ENCODE peak calls at places on chromosome 15, in nine cellular contexts. R, S, Q, U, Y, N, P, D and M are unnamed samples.

GRCh38 chr15:99424131-99424571 is 141.6 kb upstream of the MEF2A start:
- DNase-seq in U (no peak), P (no peak), D (no peak), N (no peak), S (no peak), Q (no peak), Y (no peak), R (no peak), M (no peak)

GRCh38 chr15:60957111-60957510 is 272.0 kb downstream of the RORA start:
- DNase-seq in P (no peak), Q (no peak), S (no peak), U (no peak), Y (no peak), R (no peak), D (no peak), N (no peak), M (no peak)

GRCh38 chr15:32029409-32029861 is 880 bp upstream of the CHRNA7 start:
- DNase-seq in Q (no peak), U (peak; percentile 35), R (no peak), D (peak; percentile 25), S (no peak), P (no peak), Y (no peak), N (peak; percentile 47), M (no peak)

GRCh38 chr15:29048011-29048410 is 162.2 kb downstream of the APBA2 start:
- DNase-seq in S (no peak), Q (no peak), Y (no peak), D (no peak), N (no peak), P (no peak), U (no peak), R (no peak), M (no peak)

GRCh38 chr15:88604381-88604951 is 16.7 kb upstream of the AEN start:
- DNase-seq in N (peak; percentile 47), Y (no peak), U (no peak), P (no peak), S (no peak), R (no peak), Q (no peak), D (no peak), M (no peak)

GRCh38 chr15:87033056-87033455 is 953.4 kb downstream of the AGBL1 start:
- DNase-seq in S (peak; percentile 14), D (peak; percentile 2), Q (no peak), P (no peak), Y (no peak), N (no peak), R (no peak), U (no peak), M (no peak)

GRCh38 chr15:48005921-48006541 is 114.8 kb upstream of the SLC24A5 start:
- DNase-seq in P (no peak), D (no peak), S (no peak), R (peak; percentile 85), Q (no peak), N (no peak), U (peak; percentile 53), Y (peak; percentile 56), M (peak; percentile 64)

GRCh38 chr15:89101302-89102191 is 13.3 kb downstream of the ABHD2 start:
- DNase-seq in S (peak; percentile 92), Q (peak; percentile 100), R (peak; percentile 84), D (no peak), P (no peak), Y (peak; percentile 98), N (no peak), U (peak; percentile 68), M (peak; percentile 96)

GRCh38 chr15:41894251-41894790 is 468 bp upstream of the SPTBN5 start:
- DNase-seq in Q (no peak), Y (no peak), D (peak; percentile 26), P (peak; percentile 44), N (no peak), R (peak; percentile 69), U (no peak), S (no peak), M (no peak)

GRCh38 chr15:61889706-61890105 is 170.5 kb downstream of the VPS13C start:
- DNase-seq in U (no peak), Y (no peak), Q (no peak), S (no peak), P (no peak), N (no peak), D (no peak), R (no peak), M (no peak)

GRCh38 chr15:67834593-67835348 is 5.1 kb downstream of the RNU6-1 start:
- DNase-seq in P (no peak), U (no peak), R (peak; percentile 78), Q (no peak), S (no peak), Y (no peak), N (no peak), D (no peak), M (no peak)

GRCh38 chr15:63729115-63729884 is 104.4 kb downstream of the HERC1 start:
- DNase-seq in U (no peak), D (no peak), N (no peak), S (no peak), Y (peak; percentile 1), P (no peak), Q (peak; percentile 6), R (no peak), M (no peak)

GRCh38 chr15:67166280-67167009 is 88.0 kb downstream of the AAGAB start:
- DNase-seq in Q (no peak), U (no peak), N (no peak), R (peak; percentile 10), P (no peak), D (no peak), S (no peak), Y (no peak), M (no peak)

GRCh38 chr15:60297047-60297446 is 100.7 kb downstream of the ANXA2 start:
- DNase-seq in U (no peak), R (no peak), D (no peak), S (no peak), P (no peak), N (no peak), Q (no peak), Y (no peak), M (no peak)

GRCh38 chr15:85786778-85787114 is 8.0 kb downstream of the KLHL25 start:
- DNase-seq in Q (no peak), D (no peak), R (no peak), S (no peak), N (no peak), P (no peak), Y (no peak), U (no peak), M (no peak)

GRCh38 chr15:60646595-60646994 is 167.7 kb upstream of the ICE2 start:
- DNase-seq in R (no peak), Q (no peak), N (no peak), S (no peak), Y (no peak), P (no peak), D (no peak), U (no peak), M (no peak)

GRCh38 chr15:65680544-65680943 is 58.8 kb downstream of the SLC24A1 start:
- DNase-seq in U (no peak), R (no peak), P (no peak), D (no peak), Y (no peak), S (no peak), N (no peak), Q (no peak), M (no peak)

GRCh38 chr15:78034495-78035191 is 42.9 kb downstream of the TBC1D2B start:
- DNase-seq in N (no peak), Q (peak; percentile 38), Y (peak; percentile 27), U (peak; percentile 66), R (no peak), P (no peak), S (no peak), D (peak; percentile 92), M (peak; percentile 38)

GRCh38 chr15:91950054-91950453 is 96.5 kb downstream of the SLCO3A1 start:
- DNase-seq in N (no peak), P (no peak), D (no peak), Q (no peak), Y (no peak), U (no peak), R (no peak), S (no peak), M (no peak)

GRCh38 chr15:71136159-71137137 is 21.2 kb downstream of the THSD4 start:
- DNase-seq in Y (peak; percentile 84), N (no peak), S (peak; percentile 83), U (no peak), D (peak; percentile 36), P (no peak), R (no peak), Q (peak; percentile 90), M (peak; percentile 92)
- TF ChIP-seq CTCF in Y (peak; percentile 39), N (no peak), S (peak; percentile 54), U (no peak), D (no peak), P (no peak), R (no peak), Q (peak; percentile 26), M (peak; percentile 32)

DNA sequence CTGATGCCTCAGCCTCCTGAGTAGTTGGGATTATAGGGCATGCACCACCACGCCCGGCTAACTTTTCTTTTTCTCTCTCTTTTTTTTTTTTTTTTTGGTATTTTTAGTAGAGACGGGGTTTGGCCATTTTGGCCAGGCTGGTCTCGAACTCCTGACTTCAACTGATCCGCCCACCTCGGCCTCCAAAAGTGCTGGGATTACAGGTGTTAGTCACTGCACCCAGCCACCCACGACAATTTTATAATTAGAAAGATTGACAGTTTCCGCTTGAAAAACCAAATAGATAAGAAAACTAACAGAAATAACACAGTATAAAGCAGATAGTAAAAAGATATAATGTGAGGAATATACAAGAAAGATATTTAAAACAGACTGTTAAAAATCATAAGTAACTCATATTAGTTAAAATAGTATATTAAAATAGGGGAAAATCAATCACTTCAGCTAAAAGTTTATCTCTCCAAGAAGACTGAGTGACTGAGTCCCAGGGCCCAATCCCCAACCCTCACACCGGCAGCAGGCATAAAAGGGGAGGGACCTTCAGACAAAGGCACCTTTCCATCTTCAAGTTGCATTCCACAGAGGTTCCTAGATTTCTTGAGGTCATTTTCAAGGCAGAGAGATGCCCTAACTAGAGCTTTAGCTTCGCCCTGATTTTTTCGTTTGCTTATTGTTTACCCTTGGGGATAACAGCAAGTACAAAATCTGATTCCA is 1.4 kb upstream of the WHAMM start:
- DNase-seq in U (no peak), Q (no peak), S (no peak), N (no peak), Y (no peak), R (no peak), D (no peak), P (no peak), M (no peak)
- TF ChIP-seq CTCF in U (no peak), Q (no peak), S (no peak), N (no peak), Y (no peak), R (no peak), D (no peak), P (no peak), M (no peak)

GRCh38 chr15:73183071-73183470 is 130.8 kb downstream of the NEO1 start:
- DNase-seq in R (no peak), Y (no peak), Q (no peak), U (no peak), P (no peak), N (no peak), D (no peak), S (no peak), M (no peak)
- TF ChIP-seq CTCF in R (no peak), Y (no peak), Q (no peak), U (no peak), P (no peak), N (no peak), D (no peak), S (no peak), M (no peak)

DNA sequence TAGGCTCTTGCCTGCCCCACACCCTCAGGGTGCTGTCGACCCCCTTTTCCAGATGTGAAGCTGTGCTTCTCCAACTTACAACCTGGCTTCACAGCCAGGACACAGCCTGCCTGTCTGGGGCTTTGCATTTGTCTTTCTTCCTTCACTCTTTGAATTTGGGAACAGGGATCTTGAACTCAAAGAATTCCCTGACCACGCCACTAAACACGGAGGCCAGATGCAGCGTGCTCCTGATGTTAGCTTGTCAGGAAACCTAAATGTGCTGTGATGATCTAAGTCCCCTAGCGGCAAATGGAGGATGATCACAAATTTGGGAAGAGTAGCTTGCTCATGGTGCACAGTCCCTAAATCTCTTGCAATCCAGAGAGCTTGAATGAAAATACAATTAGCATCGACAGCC is 244.8 kb upstream of the RGMA start:
- DNase-seq in D (peak; percentile 21), R (no peak), N (no peak), Q (no peak), P (no peak), U (no peak), Y (no peak), S (no peak), M (no peak)
- TF ChIP-seq CTCF in D (peak; percentile 27), R (no peak), N (no peak), Q (no peak), P (no peak), U (no peak), Y (no peak), S (no peak), M (no peak)